ENCODE peak calls at places on chromosome 2, in nine cellular contexts. J is stimulated activated CD8-positive, alpha-beta memory T cell treated with anti-CD3 and anti-CD28 coated beads, Interleukin-4, amount 100 ng/mL, for 48 hours; O is NCI-H1092 treated with DMSO at 0.1 percent for 48 hours; Z is stimulated activated CD4-positive, alpha-beta T cell treated with anti-CD3 and anti-CD28 coated beads, Interleukin-4, amount 100 ng/mL, for 24 hours; U is activated T-helper 1 cell treated with anti-CD3 and anti-CD28 coated beads, Interleukin-2, amount 50 U/mL, for 16 hours; X is activated CD8-positive, alpha-beta memory T cell treated with anti-CD3 and anti-CD28 coated beads, Interleukin-2, amount 10 ng/mL, durations not matched to agents 7 days and 5 days; H is B cell; G is nephron progenitor cell; P is RCC 7860. K is an unnamed sample.

GRCh38 chr2:170873035-170873692 is 55.9 kb upstream of the GORASP2 start:
- DNase-seq in X (peak), Z (peak), U (peak), J (peak), G (peak), O (peak), H (peak), P (peak), K (peak)

GRCh38 chr2:237434916-237435315 is 21.0 kb upstream of the COL6A3 start:
- DNase-seq in P (peak), X (peak), H (no peak), J (peak), O (no peak), Z (peak), U (peak), G (peak), K (no peak)

GRCh38 chr2:152961376-152961775 is 243.0 kb downstream of the ARL6IP6 start:
- DNase-seq in U (no peak), G (no peak), P (no peak), H (no peak), Z (no peak), J (no peak), O (no peak), X (no peak), K (no peak)

GRCh38 chr2:105102963-105103421 is 65.1 kb downstream of the MRPS9 start:
- DNase-seq in H (no peak), X (no peak), G (peak), Z (no peak), U (no peak), J (no peak), P (peak), O (no peak), K (no peak)

GRCh38 chr2:211132586-211132985 is 576.2 kb downstream of the CPS1 start:
- DNase-seq in Z (no peak), G (no peak), J (no peak), X (no peak), P (no peak), O (no peak), H (no peak), U (no peak), K (no peak)

GRCh38 chr2:150165988-150166965 is 321.2 kb downstream of the RND3 start:
- DNase-seq in Z (no peak), X (no peak), G (no peak), J (no peak), O (no peak), H (no peak), U (no peak), P (peak), K (no peak)

GRCh38 chr2:69734040-69734611 is 7.8 kb upstream of the ANXA4 start:
- DNase-seq in P (peak), Z (no peak), G (no peak), U (no peak), H (no peak), X (no peak), J (no peak), O (no peak), K (no peak)

GRCh38 chr2:25481381-25482310 is 139.9 kb upstream of the DNMT3A start:
- DNase-seq in P (no peak), O (no peak), J (no peak), X (no peak), G (no peak), H (no peak), Z (no peak), U (no peak), K (no peak)

GRCh38 chr2:180196419-180196977 is 189.4 kb upstream of the CWC22 start:
- DNase-seq in X (no peak), P (no peak), O (no peak), Z (no peak), H (no peak), J (no peak), U (no peak), G (no peak), K (no peak)

GRCh38 chr2:41853427-41854191 is 194.2 kb upstream of the PKDCC start:
- DNase-seq in G (peak), Z (no peak), O (peak), P (peak), H (peak), J (peak), X (no peak), U (no peak), K (peak)

GRCh38 chr2:42386684-42387083 is 25.7 kb upstream of the COX7A2L start:
- DNase-seq in O (no peak), J (no peak), U (no peak), X (no peak), P (no peak), G (no peak), H (no peak), Z (no peak), K (no peak)

GRCh38 chr2:46424937-46425336 is 54.4 kb upstream of the TMEM247 start:
- DNase-seq in Z (no peak), U (no peak), O (no peak), G (no peak), P (no peak), J (no peak), X (no peak), H (no peak), K (no peak)

GRCh38 chr2:98901702-98902101 is 34.3 kb downstream of the CRACDL start:
- DNase-seq in U (no peak), G (no peak), H (no peak), P (no peak), J (no peak), X (peak), O (no peak), Z (no peak), K (peak)

GRCh38 chr2:16223481-16224177 is 283.3 kb downstream of the MYCN start:
- DNase-seq in H (no peak), Z (no peak), G (peak), X (no peak), P (no peak), U (no peak), O (no peak), J (no peak), K (peak)

GRCh38 chr2:228037915-228038314 is 143.6 kb downstream of the SPHKAP start:
- DNase-seq in H (no peak), J (no peak), O (no peak), U (no peak), G (no peak), Z (no peak), P (no peak), X (no peak), K (no peak)

GRCh38 chr2:160207804-160208661 is 8.0 kb upstream of the ITGB6 start:
- DNase-seq in O (no peak), P (peak), H (no peak), X (peak), J (peak), G (no peak), U (no peak), Z (no peak), K (no peak)

GRCh38 chr2:46521215-46521683 is 41.9 kb downstream of the TMEM247 start:
- DNase-seq in U (no peak), Z (no peak), H (peak), P (no peak), X (peak), G (no peak), J (no peak), O (no peak), K (no peak)